ENCODE peak calls at places on chromosomes 11 and 22, in five cellular contexts. One of them, this sample, is unnamed.

GRCh38 chr11:119551726-119552510 is 128.9 kb upstream of the THY1 start:
- DNase-seq in IMR-90: no peak
- DNase-seq in choroid plexus epithelial cell: no peak
- DNase-seq in A549: no peak
- DNase-seq in HFF-Myc: no peak
- DNase-seq in this sample: no peak

GRCh38 chr11:126029805-126030204 is 32.9 kb downstream of the CDON start:
- DNase-seq in IMR-90: no peak
- DNase-seq in choroid plexus epithelial cell: no peak
- DNase-seq in A549: no peak
- DNase-seq in HFF-Myc: no peak
- DNase-seq in this sample: no peak

GRCh38 chr11:3049430-3050243 is 7.6 kb downstream of the CARS1 start:
- DNase-seq in IMR-90: peak; percentile 98
- DNase-seq in choroid plexus epithelial cell: peak; percentile 98
- DNase-seq in A549: peak; percentile 77
- DNase-seq in HFF-Myc: peak; percentile 87
- DNase-seq in this sample: peak; percentile 79

GRCh38 chr11:36362902-36363301 is 66.8 kb downstream of the PRR5L start:
- DNase-seq in IMR-90: peak; percentile 67
- DNase-seq in choroid plexus epithelial cell: peak; percentile 82
- DNase-seq in A549: no peak
- DNase-seq in HFF-Myc: no peak
- DNase-seq in this sample: no peak

GRCh38 chr22:49934144-49934890 is 15.9 kb downstream of the CRELD2 start:
- DNase-seq in IMR-90: peak; percentile 12
- DNase-seq in choroid plexus epithelial cell: peak; percentile 9
- DNase-seq in A549: no peak
- DNase-seq in HFF-Myc: no peak
- DNase-seq in this sample: no peak

GRCh38 chr11:57751676-57752253 is at the start of gene BTBD18:
- DNase-seq in IMR-90: peak; percentile 58
- DNase-seq in choroid plexus epithelial cell: peak; percentile 79
- DNase-seq in A549: peak; percentile 76
- DNase-seq in HFF-Myc: no peak
- DNase-seq in this sample: no peak

GRCh38 chr11:6202036-6202435 is 3.0 kb downstream of the OR52W1 start:
- DNase-seq in IMR-90: peak; percentile 23
- DNase-seq in choroid plexus epithelial cell: no peak
- DNase-seq in A549: no peak
- DNase-seq in HFF-Myc: no peak
- DNase-seq in this sample: no peak

GRCh38 chr11:102447941-102448868 is 4.4 kb downstream of the TMEM123 start:
- DNase-seq in IMR-90: no peak
- DNase-seq in choroid plexus epithelial cell: no peak
- DNase-seq in A549: no peak
- DNase-seq in HFF-Myc: no peak
- DNase-seq in this sample: no peak

GRCh38 chr22:39214383-39215069 is 30.3 kb downstream of the PDGFB start:
- DNase-seq in IMR-90: peak; percentile 36
- DNase-seq in choroid plexus epithelial cell: peak; percentile 39
- DNase-seq in A549: peak; percentile 21
- DNase-seq in HFF-Myc: no peak
- DNase-seq in this sample: no peak

GRCh38 chr11:102819491-102819890 is 21.5 kb upstream of the MMP1 start:
- DNase-seq in IMR-90: no peak
- DNase-seq in choroid plexus epithelial cell: no peak
- DNase-seq in A549: no peak
- DNase-seq in HFF-Myc: no peak
- DNase-seq in this sample: no peak

GRCh38 chr11:1153951-1154487 is 3.7 kb upstream of the MUC5AC start:
- DNase-seq in IMR-90: peak; percentile 97
- DNase-seq in choroid plexus epithelial cell: peak; percentile 89
- DNase-seq in A549: peak; percentile 99
- DNase-seq in HFF-Myc: peak; percentile 7
- DNase-seq in this sample: no peak

GRCh38 chr11:99316761-99317475 is 296.2 kb downstream of the CNTN5 start:
- DNase-seq in IMR-90: no peak
- DNase-seq in choroid plexus epithelial cell: no peak
- DNase-seq in A549: no peak
- DNase-seq in HFF-Myc: no peak
- DNase-seq in this sample: no peak

GRCh38 chr11:130449246-130449990 is 973 bp downstream of the ADAMTS15 start:
- DNase-seq in IMR-90: no peak
- DNase-seq in choroid plexus epithelial cell: no peak
- DNase-seq in A549: no peak
- DNase-seq in HFF-Myc: no peak
- DNase-seq in this sample: no peak

GRCh38 chr11:130451261-130452019 is 3.0 kb downstream of the ADAMTS15 start:
- DNase-seq in IMR-90: peak; percentile 74
- DNase-seq in choroid plexus epithelial cell: peak; percentile 40
- DNase-seq in A549: no peak
- DNase-seq in HFF-Myc: no peak
- DNase-seq in this sample: no peak

GRCh38 chr11:130449996-130450419 is 1.6 kb downstream of the ADAMTS15 start:
- DNase-seq in IMR-90: peak; percentile 82
- DNase-seq in choroid plexus epithelial cell: peak; percentile 93
- DNase-seq in A549: no peak
- DNase-seq in HFF-Myc: no peak
- DNase-seq in this sample: no peak

GRCh38 chr11:130448416-130449068 is at the start of gene ADAMTS15:
- DNase-seq in IMR-90: peak; percentile 84
- DNase-seq in choroid plexus epithelial cell: peak; percentile 93
- DNase-seq in A549: peak; percentile 83
- DNase-seq in HFF-Myc: no peak
- DNase-seq in this sample: no peak

GRCh38 chr11:130448039-130448415 is 418 bp upstream of the ADAMTS15 start:
- DNase-seq in IMR-90: no peak
- DNase-seq in choroid plexus epithelial cell: no peak
- DNase-seq in A549: no peak
- DNase-seq in HFF-Myc: no peak
- DNase-seq in this sample: no peak
- H3K4me3 ChIP-seq in IMR-90: peak overlapping the region; percentile 81
- H3K4me3 ChIP-seq in choroid plexus epithelial cell: peak overlapping the region; percentile 70
- H3K4me3 ChIP-seq in A549: peak overlapping the region; percentile 56
- H3K4me3 ChIP-seq in HFF-Myc: peak overlapping the region; percentile 54
- H3K4me3 ChIP-seq in this sample: no peak overlapping the region

DNA sequence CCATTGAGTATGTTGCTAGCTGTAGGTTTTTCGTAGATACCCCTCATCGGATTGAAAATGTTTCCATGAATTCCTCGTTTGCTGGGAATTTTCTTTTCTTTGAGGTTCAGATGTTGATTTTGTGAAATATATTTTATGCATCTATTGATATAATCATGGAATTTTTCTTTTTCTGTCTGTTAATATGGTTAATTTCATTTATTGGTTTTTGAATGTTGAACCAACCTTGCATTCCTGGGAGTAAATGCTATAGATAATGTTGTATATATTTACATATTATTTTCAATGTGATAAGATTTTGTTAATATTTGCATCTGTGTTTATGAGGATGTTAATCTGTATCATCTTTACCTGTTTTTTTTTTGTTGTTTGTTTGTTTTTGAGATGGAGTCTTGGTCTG is 10.6 kb upstream of the NDUFA6 start:
- DNase-seq in IMR-90: no peak
- DNase-seq in choroid plexus epithelial cell: peak; percentile 17
- DNase-seq in A549: no peak
- DNase-seq in HFF-Myc: no peak
- DNase-seq in this sample: no peak
- TF ChIP-seq CTCF in IMR-90: no peak
- TF ChIP-seq CTCF in choroid plexus epithelial cell: no peak
- TF ChIP-seq CTCF in A549: no peak
- TF ChIP-seq CTCF in HFF-Myc: no peak
- TF ChIP-seq CTCF in this sample: no peak

DNA sequence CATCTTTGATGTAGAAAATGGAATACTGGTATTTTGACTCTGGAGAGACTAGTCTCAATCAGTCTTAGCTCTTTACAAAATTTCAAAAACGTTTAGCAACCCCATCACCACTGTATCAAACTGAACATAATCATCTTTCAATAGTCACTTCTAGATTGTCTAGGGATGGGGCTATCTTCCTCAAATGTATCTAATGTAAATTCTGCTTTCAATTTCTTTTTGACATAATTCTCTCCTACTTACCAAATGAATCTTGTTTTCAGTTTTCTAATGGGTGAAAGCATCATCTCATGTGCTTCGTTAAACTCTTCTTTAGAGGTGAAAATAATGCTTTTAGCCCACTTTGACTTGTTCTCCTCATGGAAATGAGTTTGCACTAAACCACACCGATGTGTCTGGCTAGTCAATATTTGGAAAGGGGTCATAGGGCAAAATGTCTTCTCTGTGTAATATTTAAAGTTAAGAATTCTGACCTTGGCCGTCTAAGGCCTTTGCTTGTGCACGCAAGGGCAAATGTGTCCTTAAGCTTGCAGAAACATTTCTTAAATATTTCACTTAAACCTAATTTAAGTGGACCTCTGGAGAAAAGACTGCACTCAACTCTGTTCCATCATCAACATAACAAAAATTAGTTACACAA is 5.2 kb downstream of the SIK3 start:
- DNase-seq in IMR-90: no peak
- DNase-seq in choroid plexus epithelial cell: no peak
- DNase-seq in A549: no peak
- DNase-seq in HFF-Myc: no peak
- DNase-seq in this sample: no peak
- H3K4me3 ChIP-seq in IMR-90: no peak overlapping the region
- H3K4me3 ChIP-seq in choroid plexus epithelial cell: no peak overlapping the region
- H3K4me3 ChIP-seq in A549: no peak overlapping the region
- H3K4me3 ChIP-seq in HFF-Myc: no peak overlapping the region
- H3K4me3 ChIP-seq in this sample: no peak overlapping the region

DNA sequence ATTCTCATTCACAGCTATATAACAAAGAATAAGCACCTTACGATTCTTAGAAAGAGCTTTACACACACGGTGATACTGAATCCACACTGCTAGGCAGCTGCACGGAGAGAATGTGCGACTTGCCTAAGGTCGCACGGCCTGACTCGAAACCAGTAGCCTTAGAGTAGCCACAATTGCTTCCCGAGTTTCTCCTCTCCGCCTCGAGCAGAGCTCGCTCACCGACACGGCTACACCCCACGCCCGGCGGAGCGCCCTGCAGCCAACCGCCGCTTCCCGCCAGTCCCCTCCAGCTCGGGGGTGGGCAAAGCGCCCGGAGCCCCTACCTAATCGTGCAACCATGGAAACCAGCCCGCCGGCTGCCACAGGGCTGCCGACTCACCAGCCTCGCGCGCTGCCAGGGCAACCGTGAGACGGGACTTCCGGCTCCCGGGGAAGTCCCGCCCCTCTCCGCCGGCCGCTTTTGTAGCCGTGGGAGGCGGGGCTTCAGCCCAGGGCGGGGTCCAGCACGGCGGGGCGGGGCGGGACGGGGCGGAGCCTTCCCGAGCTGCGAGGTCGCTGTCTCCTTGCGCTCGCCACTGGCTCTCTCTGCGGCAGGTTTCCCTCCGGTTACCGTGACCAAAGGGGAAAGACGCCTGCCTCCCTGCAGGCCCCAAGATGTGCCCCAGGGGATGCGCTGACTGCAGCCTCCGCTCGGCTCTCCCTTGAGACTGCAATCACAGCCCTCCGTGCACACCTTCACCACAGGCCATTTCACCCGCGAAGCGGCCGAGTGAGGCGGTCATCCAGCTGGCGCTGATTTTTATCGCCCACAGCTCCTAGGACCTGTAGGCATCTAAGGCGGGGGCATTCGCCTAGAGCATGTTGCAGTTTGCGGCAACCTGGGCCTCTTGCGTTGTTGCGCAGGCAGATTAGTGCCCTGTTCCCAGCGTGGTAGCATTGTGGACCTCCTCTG is 1.1 kb downstream of the BSCL2 start:
- DNase-seq in IMR-90: peak; percentile 91
- DNase-seq in choroid plexus epithelial cell: peak; percentile 94
- DNase-seq in A549: peak; percentile 90
- DNase-seq in HFF-Myc: peak; percentile 63
- DNase-seq in this sample: peak; percentile 62
- TF ChIP-seq CTCF in IMR-90: no peak
- TF ChIP-seq CTCF in choroid plexus epithelial cell: no peak
- TF ChIP-seq CTCF in A549: no peak
- TF ChIP-seq CTCF in HFF-Myc: no peak
- TF ChIP-seq CTCF in this sample: no peak

GRCh38 chr11:10728779-10729472 is 22.1 kb upstream of the CTR9 start:
- DNase-seq in IMR-90: peak; percentile 35
- DNase-seq in choroid plexus epithelial cell: peak; percentile 29
- DNase-seq in A549: no peak
- DNase-seq in HFF-Myc: no peak
- DNase-seq in this sample: no peak
- H3K4me3 ChIP-seq in IMR-90: no peak overlapping the region
- H3K4me3 ChIP-seq in choroid plexus epithelial cell: peak overlapping the region; percentile 63
- H3K4me3 ChIP-seq in A549: no peak overlapping the region
- H3K4me3 ChIP-seq in HFF-Myc: no peak overlapping the region
- H3K4me3 ChIP-seq in this sample: no peak overlapping the region

GRCh38 chr11:25734592-25735211 is 597.2 kb upstream of the ANO3 start:
- DNase-seq in IMR-90: peak; percentile 19
- DNase-seq in choroid plexus epithelial cell: peak; percentile 79
- DNase-seq in A549: no peak
- DNase-seq in HFF-Myc: no peak
- DNase-seq in this sample: no peak
- TF ChIP-seq CTCF in IMR-90: peak; percentile 32
- TF ChIP-seq CTCF in choroid plexus epithelial cell: peak; percentile 63
- TF ChIP-seq CTCF in A549: no peak
- TF ChIP-seq CTCF in HFF-Myc: no peak
- TF ChIP-seq CTCF in this sample: no peak

This sample was measured in GM12864.